ENCODE peak calls at places on chromosomes 3 and 15, in six cellular contexts. H is uterus, B is breast epithelium, Q is heart left ventricle, R is stomach, U is ovary. X is an unnamed sample. For H3K4me1, the result is how much of the 10 kb centered on the place peaks cover.

GRCh38 chr3:4680881-4681300 is 187.7 kb downstream of the ITPR1 start:
- DNase-seq in H (no peak), B (no peak), Q (no peak), R (no peak), U (no peak), X (no peak)

GRCh38 chr15:78929536-78930264 is 15.1 kb downstream of the CTSH start:
- DNase-seq in H (no peak), B (peak), Q (no peak), R (no peak), U (no peak), X (no peak)

GRCh38 chr3:170437696-170438407 is 19.2 kb downstream of the CLDN11 start:
- DNase-seq in H (no peak), B (no peak), Q (no peak), R (no peak), U (no peak), X (no peak)

GRCh38 chr3:31957106-31957505 is 24.0 kb downstream of the OSBPL10 start:
- DNase-seq in H (no peak), B (no peak), Q (no peak), R (no peak), U (no peak), X (no peak)

GRCh38 chr3:119149484-119149883 is 3.5 kb downstream of the TEX55 start:
- DNase-seq in H (no peak), B (no peak), Q (no peak), R (no peak), U (no peak), X (no peak)

GRCh38 chr15:79168922-79169322 is 78.3 kb upstream of the RASGRF1 start:
- DNase-seq in H (no peak), B (no peak), Q (peak), R (no peak), U (no peak), X (peak)

GRCh38 chr3:185658504-185658912 is 72.4 kb downstream of the SENP2 start:
- DNase-seq in H (peak), B (no peak), Q (no peak), R (peak), U (peak), X (peak)

GRCh38 chr15:69150336-69150735 is 10.1 kb upstream of the GLCE start:
- DNase-seq in H (no peak), B (no peak), Q (no peak), R (no peak), U (no peak), X (no peak)

GRCh38 chr3:104628185-104628789 is 738.4 kb upstream of the ALCAM start:
- DNase-seq in H (no peak), B (no peak), Q (no peak), R (no peak), U (no peak), X (no peak)

GRCh38 chr15:90819850-90820249 is 48.5 kb upstream of the FURIN start:
- DNase-seq in H (no peak), B (no peak), Q (no peak), R (no peak), U (no peak), X (no peak)

GRCh38 chr3:194731496-194732073 is 45.9 kb downstream of the FAM43A start:
- DNase-seq in H (no peak), B (no peak), Q (no peak), R (no peak), U (no peak), X (peak)

GRCh38 chr3:127011270-127011992 is 28.5 kb downstream of the PLXNA1 start:
- DNase-seq in H (peak), B (no peak), Q (peak), R (no peak), U (no peak), X (no peak)

GRCh38 chr3:55636300-55637195 is 149.4 kb upstream of the WNT5A start:
- DNase-seq in H (no peak), B (no peak), Q (no peak), R (no peak), U (no peak), X (no peak)

DNA sequence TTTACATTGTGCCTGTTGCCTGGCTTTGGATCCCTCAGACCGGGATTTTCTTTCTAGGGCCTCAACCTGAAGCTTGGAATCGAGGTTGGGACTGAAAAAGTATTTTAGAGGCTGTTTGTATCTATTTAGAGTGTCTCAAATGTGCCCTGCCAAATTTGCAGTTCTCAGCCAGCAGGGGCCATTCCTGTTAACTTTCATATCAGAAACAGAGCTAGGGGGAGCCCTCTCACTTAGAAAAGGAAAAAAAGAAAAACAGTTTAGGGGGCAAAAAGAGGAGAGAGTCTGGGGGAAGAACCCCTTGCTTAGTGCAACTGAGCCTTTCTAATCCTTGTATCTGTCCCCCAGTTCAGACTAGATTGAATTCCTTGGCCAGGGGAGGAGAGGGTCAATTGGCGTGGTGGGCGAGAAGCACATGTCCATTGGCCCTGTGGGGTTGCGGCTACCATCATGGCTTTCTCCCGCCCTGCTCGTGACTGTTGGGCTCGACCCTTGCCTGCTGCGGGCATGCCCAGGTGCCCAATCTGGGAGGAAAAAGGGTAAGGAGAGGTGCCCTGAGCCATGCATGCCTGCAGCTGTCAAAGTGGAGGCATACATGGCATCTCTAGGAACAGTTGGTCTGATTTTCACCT is 101.6 kb downstream of the CFAP44 start:
- DNase-seq in H (no peak), B (no peak), Q (no peak), R (no peak), U (no peak), X (no peak)
- TF ChIP-seq CTCF in H (no peak), B (no peak), Q (no peak), R (no peak), U (no peak), X (no peak)

GRCh38 chr3:196639517-196640500 is at the start of gene NRROS:
- DNase-seq in H (peak), B (no peak), Q (peak), R (peak), U (peak), X (peak)
- TF ChIP-seq POLR2A in H (no peak), B (no peak), Q (no peak), R (no peak), U (no peak), X (no peak)

GRCh38 chr15:89129816-89130134 is 41.5 kb downstream of the ABHD2 start:
- DNase-seq in H (no peak), B (no peak), Q (no peak), R (no peak), U (no peak), X (no peak)
- H3K4me1 ChIP-seq in H (under half), B (under half), Q (half or more), R (half or more), U (under half), X (under half)

GRCh38 chr3:136949708-136950107 is 8.1 kb upstream of the IL20RB start:
- DNase-seq in H (no peak), B (no peak), Q (no peak), R (no peak), U (no peak), X (no peak)
- TF ChIP-seq CTCF in H (no peak), B (no peak), Q (no peak), R (no peak), U (no peak), X (no peak)

DNA sequence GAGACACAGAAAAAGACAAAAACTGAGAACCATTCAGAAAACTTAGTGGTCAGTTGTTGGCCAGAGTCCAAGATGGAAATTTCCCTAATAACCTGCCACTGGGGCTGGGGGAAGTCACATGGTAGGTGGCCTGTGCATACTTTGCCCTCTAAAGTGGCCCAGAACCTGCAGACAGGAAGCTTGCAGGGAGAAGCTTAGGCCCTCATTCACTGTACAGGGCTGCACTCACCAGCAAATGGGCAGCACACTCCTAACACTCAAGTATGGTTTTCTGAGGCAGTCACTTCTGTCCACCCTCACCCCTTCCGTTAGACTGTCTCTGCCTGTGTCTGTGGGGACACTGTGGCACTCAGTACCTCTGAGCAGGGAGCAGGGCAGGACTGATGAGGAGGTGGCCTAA is 14.5 kb upstream of the RNU6-1 start:
- DNase-seq in H (no peak), B (no peak), Q (no peak), R (no peak), U (no peak), X (no peak)
- TF ChIP-seq POLR2A in H (no peak), B (no peak), Q (no peak), R (no peak), U (no peak), X (no peak)

DNA sequence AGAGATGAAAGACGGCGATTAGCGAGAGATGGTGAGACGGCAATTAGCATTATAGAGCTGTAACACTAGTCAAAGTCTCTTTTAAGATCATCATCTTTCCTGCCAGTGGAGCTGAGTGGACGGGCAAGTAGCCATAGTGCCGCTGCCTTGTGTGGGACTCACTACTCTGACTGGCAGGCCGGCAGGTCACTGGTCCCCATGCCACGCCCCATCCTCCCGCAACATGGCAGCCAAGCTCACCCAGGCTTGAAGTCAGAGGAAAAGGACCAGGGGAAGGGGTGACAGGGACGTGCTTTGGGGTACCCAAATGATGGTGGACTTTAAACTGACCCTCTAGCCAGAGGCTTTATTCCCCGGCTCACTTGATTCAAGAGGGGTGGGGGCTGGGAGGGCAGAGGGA is 44.6 kb upstream of the COL6A5 start:
- DNase-seq in H (no peak), B (no peak), Q (no peak), R (no peak), U (no peak), X (no peak)
- H3K4me1 ChIP-seq in H (under half), B (under half), Q (under half), R (under half), U (under half), X (under half)

GRCh38 chr3:67416703-67417102 is 237.7 kb downstream of the SUCLG2 start:
- DNase-seq in H (no peak), B (no peak), Q (no peak), R (no peak), U (no peak), X (no peak)
- TF ChIP-seq CTCF in H (no peak), B (no peak), Q (no peak), R (no peak), U (no peak), X (no peak)

X was measured in thyroid gland.